ENCODE peak calls at places on chromosomes 13 and 19, in nine cellular contexts. One of them, this sample, is unnamed.

GRCh38 chr13:112999414-113000177 is 30.6 kb downstream of the MCF2L start:
- DNase-seq in cardiac muscle cell: no peak
- DNase-seq in uterus: no peak
- DNase-seq in PC-3: no peak
- DNase-seq in neural progenitor cell: no peak
- DNase-seq in hepatocyte: no peak
- DNase-seq in H1: no peak
- DNase-seq in HepG2: no peak
- DNase-seq in psoas muscle: no peak
- DNase-seq in this sample: no peak

GRCh38 chr13:44311011-44311481 is 62.6 kb upstream of the SERP2 start:
- DNase-seq in cardiac muscle cell: peak
- DNase-seq in uterus: no peak
- DNase-seq in PC-3: peak
- DNase-seq in neural progenitor cell: no peak
- DNase-seq in hepatocyte: no peak
- DNase-seq in H1: no peak
- DNase-seq in HepG2: no peak
- DNase-seq in psoas muscle: peak
- DNase-seq in this sample: peak

GRCh38 chr19:13796301-13797057 is 1.2 kb downstream of the ZSWIM4 start:
- DNase-seq in cardiac muscle cell: peak
- DNase-seq in uterus: peak
- DNase-seq in PC-3: peak
- DNase-seq in neural progenitor cell: peak
- DNase-seq in hepatocyte: peak
- DNase-seq in H1: no peak
- DNase-seq in HepG2: peak
- DNase-seq in psoas muscle: peak
- DNase-seq in this sample: peak

GRCh38 chr19:35399231-35399630 is 28.4 kb downstream of the GPR42 start:
- DNase-seq in cardiac muscle cell: no peak
- DNase-seq in uterus: no peak
- DNase-seq in PC-3: no peak
- DNase-seq in neural progenitor cell: no peak
- DNase-seq in hepatocyte: no peak
- DNase-seq in H1: no peak
- DNase-seq in HepG2: no peak
- DNase-seq in psoas muscle: no peak
- DNase-seq in this sample: no peak

GRCh38 chr19:42313096-42313839 is at the start of gene TMEM145:
- DNase-seq in cardiac muscle cell: peak
- DNase-seq in uterus: no peak
- DNase-seq in PC-3: no peak
- DNase-seq in neural progenitor cell: peak
- DNase-seq in hepatocyte: peak
- DNase-seq in H1: no peak
- DNase-seq in HepG2: no peak
- DNase-seq in psoas muscle: peak
- DNase-seq in this sample: peak

GRCh38 chr19:40465025-40465780 is at the start of gene BLVRB:
- DNase-seq in cardiac muscle cell: peak
- DNase-seq in uterus: no peak
- DNase-seq in PC-3: peak
- DNase-seq in neural progenitor cell: no peak
- DNase-seq in hepatocyte: no peak
- DNase-seq in H1: no peak
- DNase-seq in HepG2: peak
- DNase-seq in psoas muscle: no peak
- DNase-seq in this sample: no peak

GRCh38 chr13:44368062-44368591 is 5.5 kb upstream of the SERP2 start:
- DNase-seq in cardiac muscle cell: peak
- DNase-seq in uterus: no peak
- DNase-seq in PC-3: no peak
- DNase-seq in neural progenitor cell: no peak
- DNase-seq in hepatocyte: peak
- DNase-seq in H1: no peak
- DNase-seq in HepG2: no peak
- DNase-seq in psoas muscle: no peak
- DNase-seq in this sample: no peak

GRCh38 chr13:27194895-27195764 is 23.5 kb upstream of the USP12 start:
- DNase-seq in cardiac muscle cell: peak
- DNase-seq in uterus: no peak
- DNase-seq in PC-3: peak
- DNase-seq in neural progenitor cell: peak
- DNase-seq in hepatocyte: peak
- DNase-seq in H1: no peak
- DNase-seq in HepG2: no peak
- DNase-seq in psoas muscle: no peak
- DNase-seq in this sample: peak

GRCh38 chr19:9947441-9947840 is 11.1 kb upstream of the OLFM2 start:
- DNase-seq in cardiac muscle cell: no peak
- DNase-seq in uterus: no peak
- DNase-seq in PC-3: no peak
- DNase-seq in neural progenitor cell: no peak
- DNase-seq in hepatocyte: no peak
- DNase-seq in H1: no peak
- DNase-seq in HepG2: no peak
- DNase-seq in psoas muscle: no peak
- DNase-seq in this sample: no peak

GRCh38 chr13:37090912-37091311 is 14.6 kb downstream of the CSNK1A1L start:
- DNase-seq in cardiac muscle cell: no peak
- DNase-seq in uterus: no peak
- DNase-seq in PC-3: no peak
- DNase-seq in neural progenitor cell: no peak
- DNase-seq in hepatocyte: no peak
- DNase-seq in H1: no peak
- DNase-seq in HepG2: no peak
- DNase-seq in psoas muscle: no peak
- DNase-seq in this sample: no peak

GRCh38 chr13:34513526-34513925 is 428.5 kb upstream of the NBEA start:
- DNase-seq in cardiac muscle cell: no peak
- DNase-seq in uterus: no peak
- DNase-seq in PC-3: no peak
- DNase-seq in neural progenitor cell: no peak
- DNase-seq in hepatocyte: no peak
- DNase-seq in H1: no peak
- DNase-seq in HepG2: no peak
- DNase-seq in psoas muscle: no peak
- DNase-seq in this sample: no peak

GRCh38 chr19:36089847-36090246 is 21.1 kb upstream of the OVOL3 start:
- DNase-seq in cardiac muscle cell: no peak
- DNase-seq in uterus: no peak
- DNase-seq in PC-3: no peak
- DNase-seq in neural progenitor cell: no peak
- DNase-seq in hepatocyte: no peak
- DNase-seq in H1: no peak
- DNase-seq in HepG2: no peak
- DNase-seq in psoas muscle: no peak
- DNase-seq in this sample: no peak

GRCh38 chr19:3611841-3612240 is 5.2 kb upstream of the TBXA2R start:
- DNase-seq in cardiac muscle cell: no peak
- DNase-seq in uterus: no peak
- DNase-seq in PC-3: no peak
- DNase-seq in neural progenitor cell: no peak
- DNase-seq in hepatocyte: no peak
- DNase-seq in H1: no peak
- DNase-seq in HepG2: no peak
- DNase-seq in psoas muscle: no peak
- DNase-seq in this sample: no peak

GRCh38 chr13:25065974-25066770 is 29.8 kb upstream of the PABPC3 start:
- DNase-seq in cardiac muscle cell: no peak
- DNase-seq in uterus: no peak
- DNase-seq in PC-3: no peak
- DNase-seq in neural progenitor cell: no peak
- DNase-seq in hepatocyte: no peak
- DNase-seq in H1: no peak
- DNase-seq in HepG2: no peak
- DNase-seq in psoas muscle: no peak
- DNase-seq in this sample: no peak

GRCh38 chr19:55552206-55552605 is 6.9 kb upstream of the SBK3 start:
- DNase-seq in cardiac muscle cell: no peak
- DNase-seq in uterus: no peak
- DNase-seq in PC-3: no peak
- DNase-seq in neural progenitor cell: no peak
- DNase-seq in hepatocyte: no peak
- DNase-seq in H1: no peak
- DNase-seq in HepG2: no peak
- DNase-seq in psoas muscle: no peak
- DNase-seq in this sample: no peak

GRCh38 chr19:50906217-50906616 is 5.0 kb downstream of the KLK4 start:
- DNase-seq in cardiac muscle cell: peak
- DNase-seq in uterus: no peak
- DNase-seq in PC-3: peak
- DNase-seq in neural progenitor cell: peak
- DNase-seq in hepatocyte: peak
- DNase-seq in H1: no peak
- DNase-seq in HepG2: peak
- DNase-seq in psoas muscle: no peak
- DNase-seq in this sample: no peak

GRCh38 chr19:3057275-3057714 is 5.0 kb downstream of the TLE5 start:
- DNase-seq in cardiac muscle cell: peak
- DNase-seq in uterus: peak
- DNase-seq in PC-3: peak
- DNase-seq in neural progenitor cell: no peak
- DNase-seq in hepatocyte: peak
- DNase-seq in H1: no peak
- DNase-seq in HepG2: no peak
- DNase-seq in psoas muscle: peak
- DNase-seq in this sample: peak

GRCh38 chr19:55703790-55704215 is 28.8 kb downstream of the EPN1 start:
- DNase-seq in cardiac muscle cell: peak
- DNase-seq in uterus: no peak
- DNase-seq in PC-3: no peak
- DNase-seq in neural progenitor cell: peak
- DNase-seq in hepatocyte: no peak
- DNase-seq in H1: peak
- DNase-seq in HepG2: no peak
- DNase-seq in psoas muscle: no peak
- DNase-seq in this sample: peak

GRCh38 chr13:89890806-89891205 is 1456.7 kb upstream of the MIR17HG start:
- DNase-seq in cardiac muscle cell: no peak
- DNase-seq in uterus: no peak
- DNase-seq in PC-3: no peak
- DNase-seq in neural progenitor cell: no peak
- DNase-seq in hepatocyte: no peak
- DNase-seq in H1: no peak
- DNase-seq in HepG2: no peak
- DNase-seq in psoas muscle: no peak
- DNase-seq in this sample: no peak

GRCh38 chr19:18790566-18791314 is at the start of gene COMP:
- DNase-seq in cardiac muscle cell: no peak
- DNase-seq in uterus: no peak
- DNase-seq in PC-3: no peak
- DNase-seq in neural progenitor cell: peak
- DNase-seq in hepatocyte: no peak
- DNase-seq in H1: no peak
- DNase-seq in HepG2: no peak
- DNase-seq in psoas muscle: no peak
- DNase-seq in this sample: no peak

DNA sequence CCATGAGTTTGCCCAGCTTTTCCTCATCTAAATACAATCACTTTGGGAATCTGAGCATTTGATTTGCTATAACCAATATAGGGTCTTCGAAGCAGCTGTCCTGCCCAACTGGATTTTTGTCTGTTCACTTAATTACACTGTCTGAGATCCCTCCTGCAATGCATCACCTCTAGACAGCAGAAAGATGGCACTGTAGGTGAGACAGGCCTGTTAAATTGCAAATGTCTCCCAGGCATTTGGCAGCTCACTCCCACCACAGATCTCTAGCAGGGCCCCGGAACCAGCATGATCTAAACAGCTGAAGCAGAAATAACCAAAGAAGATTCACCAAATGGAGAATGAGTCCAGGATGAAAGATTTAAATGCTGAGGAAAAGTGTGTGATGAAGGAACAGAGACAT is 41.9 kb upstream of the SERPINE3 start:
- DNase-seq in cardiac muscle cell: no peak
- DNase-seq in uterus: no peak
- DNase-seq in PC-3: no peak
- DNase-seq in neural progenitor cell: no peak
- DNase-seq in hepatocyte: no peak
- DNase-seq in H1: no peak
- DNase-seq in HepG2: no peak
- DNase-seq in psoas muscle: no peak
- DNase-seq in this sample: no peak
- TF ChIP-seq CTCF in cardiac muscle cell: no peak
- TF ChIP-seq CTCF in uterus: no peak
- TF ChIP-seq CTCF in PC-3: peak
- TF ChIP-seq CTCF in neural progenitor cell: no peak
- TF ChIP-seq CTCF in hepatocyte: no peak
- TF ChIP-seq CTCF in H1: no peak
- TF ChIP-seq CTCF in HepG2: peak
- TF ChIP-seq CTCF in psoas muscle: no peak
- TF ChIP-seq CTCF in this sample: no peak

GRCh38 chr13:67369895-67370660 is 139.9 kb upstream of the PCDH9 start:
- DNase-seq in cardiac muscle cell: peak
- DNase-seq in uterus: no peak
- DNase-seq in PC-3: peak
- DNase-seq in neural progenitor cell: no peak
- DNase-seq in hepatocyte: peak
- DNase-seq in H1: no peak
- DNase-seq in HepG2: no peak
- DNase-seq in psoas muscle: no peak
- DNase-seq in this sample: peak
- H3K27ac ChIP-seq in cardiac muscle cell: no peak
- H3K27ac ChIP-seq in uterus: no peak
- H3K27ac ChIP-seq in PC-3: no peak
- H3K27ac ChIP-seq in neural progenitor cell: no peak
- H3K27ac ChIP-seq in hepatocyte: peak
- H3K27ac ChIP-seq in H1: no peak
- H3K27ac ChIP-seq in HepG2: no peak
- H3K27ac ChIP-seq in psoas muscle: no peak
- H3K27ac ChIP-seq in this sample: no peak

GRCh38 chr13:102948006-102948405 is 102.2 kb downstream of the ERCC5 start:
- DNase-seq in cardiac muscle cell: peak
- DNase-seq in uterus: no peak
- DNase-seq in PC-3: peak
- DNase-seq in neural progenitor cell: peak
- DNase-seq in hepatocyte: peak
- DNase-seq in H1: no peak
- DNase-seq in HepG2: no peak
- DNase-seq in psoas muscle: no peak
- DNase-seq in this sample: no peak
- TF ChIP-seq CTCF in cardiac muscle cell: no peak
- TF ChIP-seq CTCF in uterus: no peak
- TF ChIP-seq CTCF in PC-3: no peak
- TF ChIP-seq CTCF in neural progenitor cell: peak
- TF ChIP-seq CTCF in hepatocyte: peak
- TF ChIP-seq CTCF in H1: no peak
- TF ChIP-seq CTCF in HepG2: no peak
- TF ChIP-seq CTCF in psoas muscle: no peak
- TF ChIP-seq CTCF in this sample: no peak

DNA sequence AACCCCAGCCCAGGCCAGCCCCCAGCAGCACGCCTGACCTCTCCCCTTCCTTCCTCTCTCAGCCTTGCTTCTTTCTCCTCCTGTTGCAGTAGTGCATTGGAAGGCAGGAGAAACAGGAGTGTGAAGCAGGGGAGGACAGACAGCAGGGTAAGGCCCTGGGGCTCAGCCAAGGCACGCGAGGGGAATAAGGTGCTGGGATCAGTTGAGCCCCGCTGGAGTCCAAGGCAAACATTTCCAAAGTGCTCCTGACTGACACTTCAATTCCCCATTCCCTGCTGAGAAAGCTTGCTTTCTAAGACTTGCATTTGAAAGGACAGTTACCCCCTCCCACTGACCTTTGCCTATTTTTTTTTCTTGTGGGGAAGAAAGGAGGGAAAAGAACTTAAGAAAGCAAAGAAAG is 73.1 kb upstream of the OLFM4 start:
- DNase-seq in cardiac muscle cell: no peak
- DNase-seq in uterus: no peak
- DNase-seq in PC-3: no peak
- DNase-seq in neural progenitor cell: peak
- DNase-seq in hepatocyte: no peak
- DNase-seq in H1: peak
- DNase-seq in HepG2: no peak
- DNase-seq in psoas muscle: no peak
- DNase-seq in this sample: no peak
- H3K27ac ChIP-seq in cardiac muscle cell: no peak
- H3K27ac ChIP-seq in uterus: no peak
- H3K27ac ChIP-seq in PC-3: no peak
- H3K27ac ChIP-seq in neural progenitor cell: no peak
- H3K27ac ChIP-seq in hepatocyte: no peak
- H3K27ac ChIP-seq in H1: no peak
- H3K27ac ChIP-seq in HepG2: no peak
- H3K27ac ChIP-seq in psoas muscle: no peak
- H3K27ac ChIP-seq in this sample: no peak